ENCODE peak calls at places on chromosomes 2 and 18, in seven cellular contexts. One of them, this sample, is unnamed.

GRCh38 chr2:102703305-102703704 is 58.5 kb upstream of the TMEM182 start:
- DNase-seq in K562: no peak
- DNase-seq in HCT116: no peak
- DNase-seq in GM12878: no peak
- DNase-seq in SK-N-SH: no peak
- DNase-seq in HepG2: no peak
- DNase-seq in H1: no peak
- DNase-seq in this sample: no peak

GRCh38 chr2:47422560-47422959 is 19.6 kb downstream of the MSH2 start:
- DNase-seq in K562: no peak
- DNase-seq in HCT116: no peak
- DNase-seq in GM12878: no peak
- DNase-seq in SK-N-SH: no peak
- DNase-seq in HepG2: no peak
- DNase-seq in H1: no peak
- DNase-seq in this sample: no peak

GRCh38 chr18:8705941-8706544 is 687 bp downstream of the MTCL1 start:
- DNase-seq in K562: no peak
- DNase-seq in HCT116: no peak
- DNase-seq in GM12878: no peak
- DNase-seq in SK-N-SH: peak
- DNase-seq in HepG2: no peak
- DNase-seq in H1: no peak
- DNase-seq in this sample: no peak

GRCh38 chr2:78992807-78993517 is 32.5 kb upstream of the REG3G start:
- DNase-seq in K562: no peak
- DNase-seq in HCT116: no peak
- DNase-seq in GM12878: no peak
- DNase-seq in SK-N-SH: no peak
- DNase-seq in HepG2: no peak
- DNase-seq in H1: peak
- DNase-seq in this sample: peak

GRCh38 chr2:96548558-96549465 is 12.3 kb downstream of the ARID5A start:
- DNase-seq in K562: no peak
- DNase-seq in HCT116: no peak
- DNase-seq in GM12878: no peak
- DNase-seq in SK-N-SH: peak
- DNase-seq in HepG2: no peak
- DNase-seq in H1: no peak
- DNase-seq in this sample: no peak

GRCh38 chr18:74234326-74235171 is 57.2 kb downstream of the CYB5A start:
- DNase-seq in K562: peak
- DNase-seq in HCT116: no peak
- DNase-seq in GM12878: no peak
- DNase-seq in SK-N-SH: no peak
- DNase-seq in HepG2: peak
- DNase-seq in H1: no peak
- DNase-seq in this sample: no peak

GRCh38 chr2:219308142-219309093 is 783 bp downstream of the PTPRN start:
- DNase-seq in K562: peak
- DNase-seq in HCT116: peak
- DNase-seq in GM12878: no peak
- DNase-seq in SK-N-SH: peak
- DNase-seq in HepG2: peak
- DNase-seq in H1: no peak
- DNase-seq in this sample: peak

GRCh38 chr2:42777883-42778805 is 14.2 kb upstream of the OXER1 start:
- DNase-seq in K562: no peak
- DNase-seq in HCT116: no peak
- DNase-seq in GM12878: no peak
- DNase-seq in SK-N-SH: no peak
- DNase-seq in HepG2: no peak
- DNase-seq in H1: no peak
- DNase-seq in this sample: no peak

GRCh38 chr2:169361706-169362345 is 508 bp downstream of the LRP2 start:
- DNase-seq in K562: peak
- DNase-seq in HCT116: no peak
- DNase-seq in GM12878: no peak
- DNase-seq in SK-N-SH: peak
- DNase-seq in HepG2: no peak
- DNase-seq in H1: no peak
- DNase-seq in this sample: peak

GRCh38 chr2:27041708-27042107 is 8.9 kb downstream of the TMEM214 start:
- DNase-seq in K562: no peak
- DNase-seq in HCT116: no peak
- DNase-seq in GM12878: no peak
- DNase-seq in SK-N-SH: no peak
- DNase-seq in HepG2: no peak
- DNase-seq in H1: no peak
- DNase-seq in this sample: no peak

GRCh38 chr2:103008586-103008985 is 246.8 kb downstream of the TMEM182 start:
- DNase-seq in K562: no peak
- DNase-seq in HCT116: no peak
- DNase-seq in GM12878: no peak
- DNase-seq in SK-N-SH: no peak
- DNase-seq in HepG2: peak
- DNase-seq in H1: peak
- DNase-seq in this sample: no peak

GRCh38 chr2:96185516-96185915 is 23.1 kb downstream of the STARD7 start:
- DNase-seq in K562: no peak
- DNase-seq in HCT116: no peak
- DNase-seq in GM12878: no peak
- DNase-seq in SK-N-SH: no peak
- DNase-seq in HepG2: no peak
- DNase-seq in H1: no peak
- DNase-seq in this sample: no peak

GRCh38 chr2:25559148-25559547 is 114.2 kb downstream of the DTNB start:
- DNase-seq in K562: no peak
- DNase-seq in HCT116: no peak
- DNase-seq in GM12878: no peak
- DNase-seq in SK-N-SH: no peak
- DNase-seq in HepG2: no peak
- DNase-seq in H1: no peak
- DNase-seq in this sample: no peak

GRCh38 chr2:23722255-23722654 is 204.7 kb downstream of the ATAD2B start:
- DNase-seq in K562: no peak
- DNase-seq in HCT116: no peak
- DNase-seq in GM12878: no peak
- DNase-seq in SK-N-SH: no peak
- DNase-seq in HepG2: no peak
- DNase-seq in H1: no peak
- DNase-seq in this sample: no peak

GRCh38 chr18:28494151-28494550 is 317.2 kb upstream of the CDH2 start:
- DNase-seq in K562: no peak
- DNase-seq in HCT116: no peak
- DNase-seq in GM12878: no peak
- DNase-seq in SK-N-SH: no peak
- DNase-seq in HepG2: no peak
- DNase-seq in H1: no peak
- DNase-seq in this sample: no peak

GRCh38 chr2:235330775-235331438 is 162.9 kb upstream of the AGAP1 start:
- DNase-seq in K562: no peak
- DNase-seq in HCT116: peak
- DNase-seq in GM12878: no peak
- DNase-seq in SK-N-SH: no peak
- DNase-seq in HepG2: no peak
- DNase-seq in H1: no peak
- DNase-seq in this sample: peak

GRCh38 chr2:6896930-6897759 is 19.6 kb downstream of the RSAD2 start:
- DNase-seq in K562: peak
- DNase-seq in HCT116: peak
- DNase-seq in GM12878: no peak
- DNase-seq in SK-N-SH: peak
- DNase-seq in HepG2: peak
- DNase-seq in H1: no peak
- DNase-seq in this sample: no peak

GRCh38 chr2:150520088-150520487 is 32.6 kb upstream of the RND3 start:
- DNase-seq in K562: no peak
- DNase-seq in HCT116: no peak
- DNase-seq in GM12878: no peak
- DNase-seq in SK-N-SH: no peak
- DNase-seq in HepG2: no peak
- DNase-seq in H1: no peak
- DNase-seq in this sample: no peak

GRCh38 chr18:40179647-40180175 is 1775.3 kb upstream of the PIK3C3 start:
- DNase-seq in K562: no peak
- DNase-seq in HCT116: no peak
- DNase-seq in GM12878: no peak
- DNase-seq in SK-N-SH: no peak
- DNase-seq in HepG2: no peak
- DNase-seq in H1: no peak
- DNase-seq in this sample: no peak

GRCh38 chr18:59672125-59672769 is 25.0 kb downstream of the CCBE1 start:
- DNase-seq in K562: no peak
- DNase-seq in HCT116: no peak
- DNase-seq in GM12878: no peak
- DNase-seq in SK-N-SH: no peak
- DNase-seq in HepG2: no peak
- DNase-seq in H1: no peak
- DNase-seq in this sample: no peak

GRCh38 chr2:61074100-61074499 is 8.4 kb downstream of the SANBR start:
- DNase-seq in K562: no peak
- DNase-seq in HCT116: no peak
- DNase-seq in GM12878: no peak
- DNase-seq in SK-N-SH: no peak
- DNase-seq in HepG2: no peak
- DNase-seq in H1: no peak
- DNase-seq in this sample: no peak

GRCh38 chr2:203909192-203909945 is 27.2 kb upstream of the ICOS start:
- DNase-seq in K562: peak
- DNase-seq in HCT116: peak
- DNase-seq in GM12878: no peak
- DNase-seq in SK-N-SH: peak
- DNase-seq in HepG2: peak
- DNase-seq in H1: no peak
- DNase-seq in this sample: peak

GRCh38 chr2:58515827-58516574 is 274.9 kb upstream of the FANCL start:
- DNase-seq in K562: no peak
- DNase-seq in HCT116: no peak
- DNase-seq in GM12878: no peak
- DNase-seq in SK-N-SH: no peak
- DNase-seq in HepG2: no peak
- DNase-seq in H1: no peak
- DNase-seq in this sample: no peak

GRCh38 chr2:12232876-12233275 is 483.9 kb upstream of the TRIB2 start:
- DNase-seq in K562: no peak
- DNase-seq in HCT116: no peak
- DNase-seq in GM12878: no peak
- DNase-seq in SK-N-SH: no peak
- DNase-seq in HepG2: no peak
- DNase-seq in H1: no peak
- DNase-seq in this sample: no peak

GRCh38 chr2:190722825-190723224 is 73.9 kb downstream of the NAB1 start:
- DNase-seq in K562: no peak
- DNase-seq in HCT116: no peak
- DNase-seq in GM12878: no peak
- DNase-seq in SK-N-SH: no peak
- DNase-seq in HepG2: no peak
- DNase-seq in H1: no peak
- DNase-seq in this sample: no peak
- TF ChIP-seq JUND in K562: no peak
- TF ChIP-seq JUND in HCT116: no peak
- TF ChIP-seq JUND in GM12878: no peak
- TF ChIP-seq JUND in SK-N-SH: no peak
- TF ChIP-seq JUND in HepG2: no peak
- TF ChIP-seq JUND in H1: no peak
- TF ChIP-seq JUND in this sample: no peak

GRCh38 chr2:187978341-187978740 is 313.3 kb upstream of the GULP1 start:
- DNase-seq in K562: no peak
- DNase-seq in HCT116: no peak
- DNase-seq in GM12878: no peak
- DNase-seq in SK-N-SH: no peak
- DNase-seq in HepG2: no peak
- DNase-seq in H1: no peak
- DNase-seq in this sample: no peak
- TF ChIP-seq JUND in K562: no peak
- TF ChIP-seq JUND in HCT116: no peak
- TF ChIP-seq JUND in GM12878: no peak
- TF ChIP-seq JUND in SK-N-SH: no peak
- TF ChIP-seq JUND in HepG2: no peak
- TF ChIP-seq JUND in H1: no peak
- TF ChIP-seq JUND in this sample: no peak

GRCh38 chr2:17191223-17191622 is 327.0 kb downstream of the RAD51AP2 start:
- DNase-seq in K562: peak
- DNase-seq in HCT116: no peak
- DNase-seq in GM12878: no peak
- DNase-seq in SK-N-SH: no peak
- DNase-seq in HepG2: no peak
- DNase-seq in H1: no peak
- DNase-seq in this sample: no peak
- TF ChIP-seq JUND in K562: no peak
- TF ChIP-seq JUND in HCT116: no peak
- TF ChIP-seq JUND in GM12878: no peak
- TF ChIP-seq JUND in SK-N-SH: no peak
- TF ChIP-seq JUND in HepG2: no peak
- TF ChIP-seq JUND in H1: no peak
- TF ChIP-seq JUND in this sample: no peak

DNA sequence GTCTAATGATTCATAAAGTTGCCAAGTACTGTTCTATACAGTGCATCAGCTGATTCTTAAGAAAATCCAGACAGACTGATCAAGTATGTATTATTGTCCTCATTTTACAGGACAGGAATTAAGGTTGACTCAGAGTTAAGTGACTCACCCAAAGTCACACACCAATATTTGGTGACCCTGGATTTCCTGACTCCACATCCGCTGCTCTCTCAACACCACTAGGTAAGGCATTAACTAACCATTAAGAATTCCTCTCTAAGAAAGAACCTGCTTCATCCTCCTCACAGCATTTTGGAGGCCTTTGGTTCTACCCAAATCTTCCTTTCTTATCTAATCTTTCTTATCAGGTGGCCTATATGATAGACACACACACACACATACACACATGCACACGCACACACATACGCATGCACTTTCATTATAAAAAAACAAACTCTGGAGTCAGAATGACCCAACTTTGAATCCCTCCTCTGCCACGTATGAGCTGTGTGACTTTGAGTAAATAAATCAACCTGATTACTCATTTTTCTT is 150.8 kb downstream of the ANKRD44 start:
- DNase-seq in K562: no peak
- DNase-seq in HCT116: peak
- DNase-seq in GM12878: no peak
- DNase-seq in SK-N-SH: no peak
- DNase-seq in HepG2: peak
- DNase-seq in H1: no peak
- DNase-seq in this sample: no peak
- TF ChIP-seq JUND in K562: no peak
- TF ChIP-seq JUND in HCT116: peak
- TF ChIP-seq JUND in GM12878: no peak
- TF ChIP-seq JUND in SK-N-SH: peak
- TF ChIP-seq JUND in HepG2: no peak
- TF ChIP-seq JUND in H1: no peak
- TF ChIP-seq JUND in this sample: no peak